ENCODE peak calls at places on chromosomes 5 and 9, in four cellular contexts. V is IMR-90, B is mesendoderm, O is H1. Z is an unnamed sample.

GRCh38 chr9:91905958-91906585 is 44.0 kb downstream of the ROR2 start:
- DNase-seq in V (no peak), B (no peak), O (no peak), Z (no peak)

GRCh38 chr5:124619121-124619520 is 127.3 kb downstream of the ZNF608 start:
- DNase-seq in V (no peak), B (no peak), O (no peak), Z (no peak)

GRCh38 chr5:179241764-179242370 is 103.4 kb downstream of the ADAMTS2 start:
- DNase-seq in V (no peak), B (no peak), O (no peak), Z (peak; percentile 19)

GRCh38 chr9:121550041-121550440 is 50.4 kb upstream of the GGTA1 start:
- DNase-seq in V (no peak), B (no peak), O (no peak), Z (no peak)

GRCh38 chr5:133713746-133714145 is 101.4 kb upstream of the FSTL4 start:
- DNase-seq in V (no peak), B (no peak), O (no peak), Z (no peak)

GRCh38 chr5:170467000-170467707 is 36.7 kb upstream of the KCNIP1 start:
- DNase-seq in V (peak; percentile 90), B (no peak), O (no peak), Z (no peak)

GRCh38 chr9:14960881-14961280 is 50.7 kb upstream of the FREM1 start:
- DNase-seq in V (no peak), B (no peak), O (no peak), Z (no peak)

GRCh38 chr9:133715866-133716563 is 22.1 kb downstream of the SARDH start:
- DNase-seq in V (peak; percentile 22), B (no peak), O (no peak), Z (peak; percentile 55)

GRCh38 chr9:114969269-114969668 is 38.9 kb upstream of the TNFSF8 start:
- DNase-seq in V (no peak), B (peak; percentile 28), O (no peak), Z (no peak)

GRCh38 chr5:61329729-61330128 is 2.3 kb upstream of the ZSWIM6 start:
- DNase-seq in V (peak; percentile 67), B (no peak), O (no peak), Z (no peak)

GRCh38 chr9:129449066-129449465 is 171.8 kb downstream of the C9orf50 start:
- DNase-seq in V (no peak), B (no peak), O (no peak), Z (no peak)

GRCh38 chr9:129453734-129454133 is 167.2 kb downstream of the C9orf50 start:
- DNase-seq in V (no peak), B (no peak), O (no peak), Z (no peak)

GRCh38 chr9:129454468-129455067 is 166.3 kb downstream of the C9orf50 start:
- DNase-seq in V (no peak), B (no peak), O (no peak), Z (no peak)

GRCh38 chr9:129451669-129452068 is 169.2 kb downstream of the C9orf50 start:
- DNase-seq in V (no peak), B (no peak), O (no peak), Z (no peak)

GRCh38 chr9:129451089-129451656 is 169.7 kb downstream of the C9orf50 start:
- DNase-seq in V (no peak), B (no peak), O (no peak), Z (no peak)
- H4K5ac ChIP-seq in V (no peak overlapping the region), B (no peak overlapping the region), O (no peak overlapping the region), Z (no peak overlapping the region)

DNA sequence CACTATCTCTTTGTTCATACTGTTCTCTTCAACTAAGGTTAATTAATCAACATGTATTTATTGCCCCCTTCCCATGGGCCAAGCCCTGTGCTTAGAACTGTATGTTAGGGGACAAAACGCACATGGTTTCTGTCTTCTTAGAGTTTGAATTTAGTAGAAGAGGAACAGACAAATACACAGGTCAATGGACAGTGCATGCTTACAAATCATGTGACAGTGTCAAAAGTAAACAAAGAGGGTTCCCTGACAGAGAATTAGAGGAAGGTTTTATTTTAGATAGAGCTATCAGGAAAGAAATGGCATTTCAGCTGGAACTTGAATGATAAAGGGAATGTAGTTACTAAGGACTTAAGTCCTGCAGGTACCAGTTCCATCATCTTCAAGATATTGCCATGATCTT is 145.2 kb upstream of the CCDC152 start:
- DNase-seq in V (no peak), B (no peak), O (no peak), Z (no peak)
- H4K5ac ChIP-seq in V (no peak overlapping the region), B (no peak overlapping the region), O (no peak overlapping the region), Z (no peak overlapping the region)

GRCh38 chr9:108211576-108211975 is 644.2 kb downstream of the ACTL7B start:
- DNase-seq in V (no peak), B (no peak), O (no peak), Z (no peak)
- H4K5ac ChIP-seq in V (no peak overlapping the region), B (no peak overlapping the region), O (no peak overlapping the region), Z (no peak overlapping the region)

GRCh38 chr9:124326378-124326777 is 68.6 kb downstream of the NEK6 start:
- DNase-seq in V (no peak), B (no peak), O (no peak), Z (no peak)

GRCh38 chr9:124325816-124326215 is 68.1 kb downstream of the NEK6 start:
- DNase-seq in V (no peak), B (no peak), O (no peak), Z (no peak)

GRCh38 chr9:124329393-124329792 is 71.6 kb downstream of the NEK6 start:
- DNase-seq in V (no peak), B (no peak), O (no peak), Z (no peak)

GRCh38 chr9:124328285-124328684 is 70.5 kb downstream of the NEK6 start:
- DNase-seq in V (no peak), B (no peak), O (no peak), Z (no peak)

DNA sequence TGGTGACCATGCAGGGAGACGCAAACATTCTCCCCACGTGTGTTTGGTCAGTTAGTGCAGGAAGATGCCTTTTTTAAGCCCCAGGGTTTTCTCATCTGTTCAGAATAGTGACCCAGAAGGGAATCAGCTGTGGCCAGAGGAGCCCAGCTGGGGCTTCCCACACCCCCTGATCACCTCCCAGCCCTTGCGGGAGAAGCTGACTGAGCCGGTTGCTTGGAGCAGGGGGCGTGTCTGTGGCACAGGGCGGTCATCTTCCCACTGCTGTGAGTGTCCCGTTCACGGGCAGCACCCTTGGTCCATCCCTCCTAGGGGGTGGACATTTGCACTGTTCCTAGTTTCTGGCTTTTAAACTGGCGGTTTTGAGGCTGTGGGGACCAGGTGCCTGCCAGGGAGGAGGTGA is 69.7 kb downstream of the NEK6 start:
- DNase-seq in V (no peak), B (no peak), O (no peak), Z (no peak)
- H4K5ac ChIP-seq in V (no peak overlapping the region), B (no peak overlapping the region), O (no peak overlapping the region), Z (no peak overlapping the region)

DNA sequence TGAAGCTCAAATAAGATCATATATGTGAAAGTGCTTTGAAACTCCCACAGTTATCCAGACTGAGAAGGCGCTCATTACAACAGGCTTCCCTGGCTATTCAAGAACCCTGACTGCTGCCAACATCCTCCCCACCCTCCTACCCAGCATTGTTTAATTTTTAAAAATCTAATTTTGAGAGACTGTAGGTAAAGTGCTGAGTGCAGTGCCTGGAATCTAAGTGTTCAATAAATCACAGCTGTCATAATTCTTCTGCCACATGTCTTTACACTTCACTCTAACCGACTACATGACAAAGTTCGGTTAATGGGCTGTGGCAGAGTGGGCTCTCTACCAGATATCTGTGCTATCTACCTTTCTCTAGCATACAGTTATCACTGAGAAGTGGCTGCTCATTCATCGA is 255.6 kb upstream of the C9orf72 start:
- DNase-seq in V (no peak), B (no peak), O (no peak), Z (no peak)
- H4K5ac ChIP-seq in V (no peak overlapping the region), B (no peak overlapping the region), O (no peak overlapping the region), Z (no peak overlapping the region)

GRCh38 chr9:35651964-35652828 is 1.5 kb upstream of the SIT1 start:
- DNase-seq in V (peak; percentile 72), B (no peak), O (no peak), Z (no peak)
- H4K5ac ChIP-seq in V (no peak overlapping the region), B (no peak overlapping the region), O (no peak overlapping the region), Z (no peak overlapping the region)

DNA sequence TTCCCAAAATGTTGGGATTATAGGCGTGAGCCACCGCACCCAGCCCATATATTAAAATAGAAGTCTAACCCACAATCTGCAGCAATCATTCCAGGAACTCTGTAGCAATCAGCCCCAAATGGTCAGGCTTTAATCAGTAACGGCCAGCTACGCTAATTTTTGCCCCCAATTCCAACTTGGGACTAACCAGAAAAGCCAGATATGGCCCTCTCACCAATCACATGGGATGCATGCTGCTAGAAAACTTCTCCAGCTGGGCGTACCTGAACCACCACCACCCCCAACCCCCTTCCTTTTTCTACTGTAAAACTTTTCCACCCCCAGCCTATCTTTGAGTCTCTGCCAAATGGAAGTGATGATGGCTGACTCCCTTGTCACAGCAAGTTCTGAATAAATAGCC is 4.1 kb downstream of the SUSD1 start:
- DNase-seq in V (no peak), B (no peak), O (no peak), Z (no peak)
- H4K5ac ChIP-seq in V (no peak overlapping the region), B (no peak overlapping the region), O (no peak overlapping the region), Z (no peak overlapping the region)